ENCODE peak calls at places on chromosomes 5 and 9, in nine cellular contexts. One of them, this sample, is unnamed.

GRCh38 chr5:34053133-34053532 is 10.1 kb upstream of the C1QTNF3 start:
- DNase-seq in OCI-LY7: no peak
- DNase-seq in RCC 7860: peak; percentile 59
- DNase-seq in small intestine: no peak
- DNase-seq in LoVo: no peak
- DNase-seq in T follicular helper cell: no peak
- DNase-seq in SW480: no peak
- DNase-seq in stimulated activated CD8-positive, alpha-beta memory T cell treated with anti-CD3 and anti-CD28 coated beads, Interleukin-4, amount 100 ng/mL, for 48 hours: no peak
- DNase-seq in SW 1271: no peak
- DNase-seq in this sample: peak; percentile 58

GRCh38 chr5:134467231-134467630 is 55.5 kb upstream of the CDKN2AIPNL start:
- DNase-seq in T follicular helper cell: no peak
- DNase-seq in SW480: no peak
- DNase-seq in stimulated activated CD8-positive, alpha-beta memory T cell treated with anti-CD3 and anti-CD28 coated beads, Interleukin-4, amount 100 ng/mL, for 48 hours: no peak
- DNase-seq in SW 1271: no peak
- DNase-seq in small intestine: no peak
- DNase-seq in OCI-LY7: no peak
- DNase-seq in LoVo: no peak
- DNase-seq in RCC 7860: no peak
- DNase-seq in this sample: no peak

GRCh38 chr5:76180817-76181805 is 97.9 kb downstream of the SV2C start:
- DNase-seq in SW 1271: no peak
- DNase-seq in LoVo: peak; percentile 70
- DNase-seq in OCI-LY7: no peak
- DNase-seq in small intestine: peak; percentile 20
- DNase-seq in SW480: peak; percentile 58
- DNase-seq in stimulated activated CD8-positive, alpha-beta memory T cell treated with anti-CD3 and anti-CD28 coated beads, Interleukin-4, amount 100 ng/mL, for 48 hours: peak; percentile 37
- DNase-seq in T follicular helper cell: no peak
- DNase-seq in RCC 7860: no peak
- DNase-seq in this sample: no peak

GRCh38 chr5:27316283-27316675 is 277.9 kb upstream of the CDH9 start:
- DNase-seq in OCI-LY7: no peak
- DNase-seq in small intestine: no peak
- DNase-seq in SW 1271: peak; percentile 89
- DNase-seq in SW480: no peak
- DNase-seq in T follicular helper cell: no peak
- DNase-seq in LoVo: no peak
- DNase-seq in RCC 7860: peak; percentile 77
- DNase-seq in stimulated activated CD8-positive, alpha-beta memory T cell treated with anti-CD3 and anti-CD28 coated beads, Interleukin-4, amount 100 ng/mL, for 48 hours: no peak
- DNase-seq in this sample: peak; percentile 94

GRCh38 chr5:151219789-151220188 is 4.1 kb downstream of the CCDC69 start:
- DNase-seq in small intestine: no peak
- DNase-seq in SW 1271: no peak
- DNase-seq in RCC 7860: no peak
- DNase-seq in stimulated activated CD8-positive, alpha-beta memory T cell treated with anti-CD3 and anti-CD28 coated beads, Interleukin-4, amount 100 ng/mL, for 48 hours: no peak
- DNase-seq in SW480: no peak
- DNase-seq in OCI-LY7: no peak
- DNase-seq in T follicular helper cell: no peak
- DNase-seq in LoVo: no peak
- DNase-seq in this sample: no peak

GRCh38 chr5:93189707-93190120 is 391.3 kb downstream of the NR2F1-AS1 start:
- DNase-seq in SW 1271: peak; percentile 93
- DNase-seq in OCI-LY7: no peak
- DNase-seq in RCC 7860: peak; percentile 98
- DNase-seq in LoVo: peak; percentile 47
- DNase-seq in small intestine: no peak
- DNase-seq in T follicular helper cell: no peak
- DNase-seq in stimulated activated CD8-positive, alpha-beta memory T cell treated with anti-CD3 and anti-CD28 coated beads, Interleukin-4, amount 100 ng/mL, for 48 hours: no peak
- DNase-seq in SW480: peak; percentile 82
- DNase-seq in this sample: peak; percentile 90

GRCh38 chr5:149130121-149130931 is 11.0 kb upstream of the ABLIM3 start:
- DNase-seq in RCC 7860: peak; percentile 40
- DNase-seq in stimulated activated CD8-positive, alpha-beta memory T cell treated with anti-CD3 and anti-CD28 coated beads, Interleukin-4, amount 100 ng/mL, for 48 hours: no peak
- DNase-seq in T follicular helper cell: no peak
- DNase-seq in small intestine: no peak
- DNase-seq in LoVo: no peak
- DNase-seq in SW 1271: no peak
- DNase-seq in OCI-LY7: no peak
- DNase-seq in SW480: peak; percentile 33
- DNase-seq in this sample: no peak

GRCh38 chr5:64229163-64229774 is 63.6 kb downstream of the RNF180 start:
- DNase-seq in SW480: peak; percentile 20
- DNase-seq in SW 1271: peak; percentile 70
- DNase-seq in LoVo: peak; percentile 64
- DNase-seq in T follicular helper cell: no peak
- DNase-seq in stimulated activated CD8-positive, alpha-beta memory T cell treated with anti-CD3 and anti-CD28 coated beads, Interleukin-4, amount 100 ng/mL, for 48 hours: no peak
- DNase-seq in RCC 7860: no peak
- DNase-seq in OCI-LY7: peak; percentile 43
- DNase-seq in small intestine: peak; percentile 33
- DNase-seq in this sample: peak; percentile 36

GRCh38 chr5:93062548-93062947 is 518.5 kb downstream of the NR2F1-AS1 start:
- DNase-seq in OCI-LY7: no peak
- DNase-seq in SW480: peak; percentile 2
- DNase-seq in RCC 7860: no peak
- DNase-seq in small intestine: no peak
- DNase-seq in T follicular helper cell: no peak
- DNase-seq in SW 1271: peak; percentile 51
- DNase-seq in LoVo: no peak
- DNase-seq in stimulated activated CD8-positive, alpha-beta memory T cell treated with anti-CD3 and anti-CD28 coated beads, Interleukin-4, amount 100 ng/mL, for 48 hours: no peak
- DNase-seq in this sample: no peak

GRCh38 chr5:136374003-136374402 is 8.7 kb upstream of the TRPC7 start:
- DNase-seq in LoVo: peak; percentile 10
- DNase-seq in small intestine: peak; percentile 4
- DNase-seq in T follicular helper cell: no peak
- DNase-seq in SW480: peak; percentile 67
- DNase-seq in SW 1271: no peak
- DNase-seq in stimulated activated CD8-positive, alpha-beta memory T cell treated with anti-CD3 and anti-CD28 coated beads, Interleukin-4, amount 100 ng/mL, for 48 hours: no peak
- DNase-seq in OCI-LY7: peak; percentile 5
- DNase-seq in RCC 7860: no peak
- DNase-seq in this sample: peak; percentile 19

GRCh38 chr9:129242191-129242953 is 64.3 kb upstream of the IER5L start:
- DNase-seq in small intestine: no peak
- DNase-seq in OCI-LY7: no peak
- DNase-seq in RCC 7860: no peak
- DNase-seq in SW 1271: no peak
- DNase-seq in LoVo: no peak
- DNase-seq in T follicular helper cell: no peak
- DNase-seq in SW480: no peak
- DNase-seq in stimulated activated CD8-positive, alpha-beta memory T cell treated with anti-CD3 and anti-CD28 coated beads, Interleukin-4, amount 100 ng/mL, for 48 hours: no peak
- DNase-seq in this sample: no peak

GRCh38 chr9:16787724-16788123 is 82.7 kb downstream of the BNC2 start:
- DNase-seq in RCC 7860: no peak
- DNase-seq in SW480: no peak
- DNase-seq in T follicular helper cell: no peak
- DNase-seq in stimulated activated CD8-positive, alpha-beta memory T cell treated with anti-CD3 and anti-CD28 coated beads, Interleukin-4, amount 100 ng/mL, for 48 hours: no peak
- DNase-seq in small intestine: no peak
- DNase-seq in SW 1271: no peak
- DNase-seq in LoVo: no peak
- DNase-seq in OCI-LY7: no peak
- DNase-seq in this sample: no peak

GRCh38 chr9:124894741-124895170 is 32.8 kb downstream of the ARPC5L start:
- DNase-seq in T follicular helper cell: peak; percentile 12
- DNase-seq in small intestine: peak; percentile 13
- DNase-seq in OCI-LY7: peak; percentile 83
- DNase-seq in stimulated activated CD8-positive, alpha-beta memory T cell treated with anti-CD3 and anti-CD28 coated beads, Interleukin-4, amount 100 ng/mL, for 48 hours: no peak
- DNase-seq in SW 1271: peak; percentile 45
- DNase-seq in RCC 7860: no peak
- DNase-seq in SW480: peak; percentile 33
- DNase-seq in LoVo: no peak
- DNase-seq in this sample: no peak